ENCODE peak calls at places on chromosomes 5 and 9, in six cellular contexts. U is MCF 10A; O is tibial nerve; J is CD4-positive, alpha-beta T cell; P is small intestine; V is activated CD8-positive, alpha-beta memory T cell treated with anti-CD3 and anti-CD28 coated beads for 4 hours. S is an unnamed sample.

GRCh38 chr9:29437515-29437914 is 1864.2 kb upstream of the C9orf72 start:
- DNase-seq in J (no peak), V (no peak), U (no peak), O (no peak), P (no peak), S (no peak)

GRCh38 chr9:38374847-38375571 is 17.5 kb upstream of the ALDH1B1 start:
- DNase-seq in V (no peak), P (no peak), U (no peak), J (no peak), O (no peak), S (no peak)

GRCh38 chr5:157564149-157564711 is 11.3 kb downstream of the ADAM19 start:
- DNase-seq in O (no peak), V (no peak), U (no peak), P (peak), J (no peak), S (no peak)

GRCh38 chr5:134073404-134073803 is 41.1 kb upstream of the TCF7 start:
- DNase-seq in U (no peak), O (no peak), J (no peak), P (no peak), V (no peak), S (no peak)

GRCh38 chr9:19682416-19682815 is 106.4 kb downstream of the SLC24A2 start:
- DNase-seq in J (no peak), O (no peak), V (no peak), U (no peak), P (no peak), S (no peak)

GRCh38 chr5:154916874-154917273 is 21.1 kb downstream of the GEMIN5 start:
- DNase-seq in U (no peak), J (no peak), O (no peak), V (no peak), P (no peak), S (no peak)

GRCh38 chr5:118647587-118647986 is 340.8 kb downstream of the DTWD2 start:
- DNase-seq in U (no peak), O (no peak), V (no peak), J (no peak), P (peak), S (no peak)

GRCh38 chr5:131396882-131397281 is 133.0 kb downstream of the CDC42SE2 start:
- DNase-seq in V (no peak), U (no peak), O (no peak), J (no peak), P (no peak), S (no peak)

GRCh38 chr5:58185397-58186195 is 274.3 kb downstream of the PLK2 start:
- DNase-seq in J (no peak), U (peak), P (no peak), V (no peak), O (no peak), S (peak)

GRCh38 chr9:137348781-137349470 is 46.9 kb upstream of the NRARP start:
- DNase-seq in P (no peak), J (no peak), O (no peak), U (no peak), V (no peak), S (no peak)